ENCODE peak calls at places on chromosomes 13 and 19, in nine cellular contexts. H is RPMI8226; F is NCI-H748 treated with DMSO at 0.1 percent for 48 hours; P is stimulated activated CD4-positive, alpha-beta T cell treated with anti-CD3 and anti-CD28 coated beads, Interleukin-4, amount 100 ng/mL, for 24 hours; V is WTC11; W is GOT3; U is neural crest cell; Y is cerebellar cortex; L is effector CD8-positive, alpha-beta T cell. E is an unnamed sample.
A peak's percentile ranks its signal among the peaks of the same experiment; 100 is the strongest.

GRCh38 chr13:34416833-34417425 is 525.1 kb upstream of the NBEA start:
- DNase-seq in V (no peak), H (no peak), W (no peak), P (no peak), U (no peak), Y (peak; percentile 71), L (no peak), F (no peak), E (no peak)

GRCh38 chr19:16896913-16897571 is 8.2 kb downstream of the F2RL3 start:
- DNase-seq in W (peak; percentile 69), L (peak; percentile 43), V (peak; percentile 97), Y (peak; percentile 54), F (no peak), U (peak; percentile 91), P (peak; percentile 61), H (peak; percentile 78), E (peak; percentile 46)

GRCh38 chr13:24254151-24254810 is 55.1 kb upstream of the C1QTNF9 start:
- DNase-seq in L (peak; percentile 23), F (no peak), H (no peak), Y (no peak), U (no peak), V (no peak), W (no peak), P (peak; percentile 59), E (no peak)

GRCh38 chr19:47215581-47215980 is 15.4 kb downstream of the BBC3 start:
- DNase-seq in V (no peak), U (no peak), Y (no peak), F (no peak), P (no peak), W (no peak), L (no peak), H (no peak), E (no peak)

GRCh38 chr19:18434411-18435184 is 3.3 kb downstream of the ISYNA1 start:
- DNase-seq in W (no peak), F (no peak), U (no peak), L (no peak), V (no peak), P (no peak), Y (peak; percentile 61), H (no peak), E (no peak)

GRCh38 chr19:32234663-32235217 is 110.7 kb upstream of the ZNF507 start:
- DNase-seq in W (no peak), F (no peak), L (no peak), H (no peak), U (no peak), V (no peak), Y (no peak), P (no peak), E (no peak)

GRCh38 chr19:55519461-55520311 is 17.2 kb downstream of the SBK2 start:
- DNase-seq in L (no peak), F (no peak), Y (no peak), U (no peak), H (no peak), P (no peak), V (no peak), W (no peak), E (peak; percentile 68)

GRCh38 chr19:2198317-2198716 is 34.6 kb downstream of the DOT1L start:
- DNase-seq in L (no peak), V (no peak), U (no peak), P (no peak), W (no peak), F (no peak), Y (no peak), H (no peak), E (no peak)

GRCh38 chr13:100209857-100210580 is 121.1 kb downstream of the PCCA start:
- DNase-seq in F (no peak), U (no peak), L (no peak), P (no peak), W (no peak), H (no peak), V (no peak), Y (no peak), E (peak; percentile 75)

GRCh38 chr13:91406619-91407018 is 8.2 kb downstream of the GPC5 start:
- DNase-seq in H (peak; percentile 51), F (peak; percentile 84), Y (peak; percentile 40), U (peak; percentile 16), L (no peak), P (peak; percentile 23), V (peak; percentile 53), W (no peak), E (no peak)

GRCh38 chr19:47003611-47003935 is 16.1 kb upstream of the NPAS1 start:
- DNase-seq in H (no peak), V (no peak), P (no peak), U (no peak), L (no peak), Y (no peak), F (no peak), W (no peak), E (no peak)

GRCh38 chr13:73411067-73411809 is 352.4 kb downstream of the KLF5 start:
- DNase-seq in H (no peak), L (no peak), Y (no peak), U (no peak), F (peak; percentile 59), W (no peak), V (no peak), P (no peak), E (no peak)